ENCODE peak calls at places on chromosomes 2 and 18, in ten cellular contexts. R is CD8-positive, alpha-beta T cell; C is HT-29; O is stimulated activated CD8-positive, alpha-beta memory T cell treated with anti-CD3 and anti-CD28 coated beads, Interleukin-4, amount 100 ng/mL, for 4 hours; Z is activated CD4-positive, alpha-beta memory T cell treated with anti-CD3 and anti-CD28 coated beads, Interleukin-2, amount 10 ng/mL, durations not matched to agents 7 days and 5 days; N is right cardiac atrium; P is mucosa of gallbladder; F is Peyer's patch; G is occipital lobe; X is cerebellar cortex. V is an unnamed sample.

GRCh38 chr2:92073036-92073814 is 2798.0 kb upstream of the TEKT4 start:
- DNase-seq in C (no peak), G (no peak), N (peak; percentile 60), Z (no peak), R (no peak), F (no peak), P (no peak), X (no peak), O (no peak), V (no peak)

GRCh38 chr2:177972782-177973181 is 99.8 kb downstream of the PDE11A start:
- DNase-seq in N (no peak), Z (no peak), C (no peak), P (no peak), O (no peak), G (no peak), R (no peak), X (no peak), F (no peak), V (no peak)

GRCh38 chr18:48197819-48198218 is 211.4 kb downstream of the ZBTB7C start:
- DNase-seq in C (no peak), P (no peak), F (no peak), N (no peak), R (no peak), X (no peak), G (no peak), Z (no peak), O (no peak), V (no peak)

GRCh38 chr2:33525666-33526065 is 49.2 kb downstream of the RASGRP3 start:
- DNase-seq in O (no peak), N (no peak), C (no peak), X (no peak), Z (no peak), P (no peak), F (no peak), G (no peak), R (no peak), V (no peak)

GRCh38 chr2:62293490-62294212 is 97.7 kb downstream of the B3GNT2 start:
- DNase-seq in O (no peak), C (peak; percentile 93), G (no peak), X (peak; percentile 41), F (no peak), N (peak; percentile 76), R (no peak), Z (no peak), P (peak; percentile 86), V (no peak)

GRCh38 chr18:48326901-48327675 is 82.1 kb downstream of the ZBTB7C start:
- DNase-seq in N (no peak), P (no peak), O (no peak), F (no peak), C (peak; percentile 17), Z (no peak), R (no peak), G (no peak), X (no peak), V (no peak)

GRCh38 chr2:240510513-240511210 is 47.1 kb downstream of the ANKMY1 start:
- DNase-seq in R (no peak), Z (peak; percentile 8), F (no peak), P (peak; percentile 4), G (no peak), O (no peak), C (no peak), X (no peak), N (no peak), V (no peak)

GRCh38 chr2:142875010-142875409 is 2.5 kb upstream of the KYNU start:
- DNase-seq in O (no peak), C (no peak), R (no peak), P (no peak), N (no peak), G (no peak), F (no peak), X (no peak), Z (no peak), V (no peak)

GRCh38 chr2:20212459-20212870 is 12.5 kb downstream of the SDC1 start:
- DNase-seq in R (no peak), N (peak; percentile 48), O (no peak), G (no peak), F (no peak), C (no peak), Z (no peak), X (no peak), P (no peak), V (no peak)

GRCh38 chr18:68772268-68772667 is 25.6 kb upstream of the CCDC102B start:
- DNase-seq in F (no peak), R (no peak), N (no peak), G (no peak), P (no peak), C (no peak), Z (no peak), O (no peak), X (no peak), V (no peak)

GRCh38 chr2:206693399-206694137 is 24.6 kb downstream of the DYTN start:
- DNase-seq in X (peak; percentile 80), Z (no peak), G (peak; percentile 2), P (peak; percentile 20), C (peak; percentile 71), R (peak; percentile 13), F (no peak), O (no peak), N (no peak), V (no peak)

V was measured in nucleus accumbens.